ENCODE peak calls at places on chromosome 19, in four cellular contexts. C is endodermal cell; K is psoas muscle; U is stimulated activated CD4-positive, alpha-beta T cell treated with anti-CD3 and anti-CD28 coated beads, Interleukin-1b, Interleukin-23, amount 100 ng/mL, for 1 hour. Q is an unnamed sample.

GRCh38 chr19:45070214-45070613 is 6.1 kb downstream of the ZNF296 start:
- DNase-seq in K (no peak), U (no peak), C (no peak), Q (no peak)

GRCh38 chr19:8451885-8452284 is 7.1 kb downstream of the HNRNPM start:
- DNase-seq in K (no peak), U (no peak), C (peak; percentile 61), Q (no peak)

GRCh38 chr19:50873056-50873455 is at the start of gene KLK2:
- DNase-seq in U (no peak), K (no peak), C (no peak), Q (no peak)

GRCh38 chr19:57050863-57051262 is 68.9 kb upstream of the USP29 start:
- DNase-seq in U (no peak), K (no peak), C (no peak), Q (no peak)

GRCh38 chr19:2511570-2511969 is 35.6 kb downstream of the GADD45B start:
- DNase-seq in U (no peak), C (no peak), K (no peak), Q (no peak)

GRCh38 chr19:45553464-45553863 is 31.1 kb downstream of the OPA3 start:
- DNase-seq in U (no peak), K (no peak), C (peak; percentile 90), Q (no peak)

GRCh38 chr19:29714371-29714952 is 599 bp downstream of the C19orf12 start:
- DNase-seq in K (no peak), U (no peak), C (no peak), Q (peak; percentile 21)

GRCh38 chr19:36837525-36837901 is 674 bp downstream of the ZNF790 start:
- DNase-seq in C (no peak), U (no peak), K (no peak), Q (no peak)

GRCh38 chr19:10431943-10432735 is 11.8 kb downstream of the PDE4A start:
- DNase-seq in K (peak; percentile 86), U (no peak), C (peak; percentile 85), Q (no peak)

GRCh38 chr19:45809643-45810159 is 5.4 kb downstream of the RSPH6A start:
- DNase-seq in C (peak; percentile 71), K (no peak), U (no peak), Q (peak; percentile 49)

GRCh38 chr19:50548191-50549058 is 19.8 kb downstream of the LRRC4B start:
- DNase-seq in C (no peak), U (no peak), K (no peak), Q (peak; percentile 56)

GRCh38 chr19:3465552-3465951 is 14.8 kb downstream of the SMIM24 start:
- DNase-seq in C (peak; percentile 50), K (no peak), U (no peak), Q (no peak)

GRCh38 chr19:18852634-18853033 is 20.9 kb downstream of the UPF1 start:
- DNase-seq in U (no peak), C (no peak), K (no peak), Q (no peak)

GRCh38 chr19:50906217-50906616 is 5.0 kb downstream of the KLK4 start:
- DNase-seq in U (no peak), C (peak; percentile 91), K (no peak), Q (no peak)

GRCh38 chr19:56566904-56567273 is 379 bp upstream of the ZNF470 start:
- DNase-seq in U (peak; percentile 11), K (peak; percentile 72), C (no peak), Q (peak; percentile 60)

GRCh38 chr19:29674374-29675119 is 9.3 kb downstream of the PLEKHF1 start:
- DNase-seq in K (no peak), C (no peak), U (no peak), Q (no peak)

GRCh38 chr19:13621413-13621812 is 115.1 kb upstream of the CACNA1A start:
- DNase-seq in U (peak; percentile 5), K (no peak), C (peak; percentile 90), Q (no peak)

GRCh38 chr19:52190679-52191293 is 934 bp downstream of the PPP2R1A start:
- DNase-seq in U (no peak), K (peak; percentile 74), C (peak; percentile 67), Q (peak; percentile 46)

GRCh38 chr19:40549007-40549708 is 27.5 kb upstream of the SHKBP1 start:
- DNase-seq in U (peak; percentile 56), K (peak; percentile 77), C (peak; percentile 98), Q (peak; percentile 70)

GRCh38 chr19:53422551-53422950 is 9.2 kb upstream of the ZNF761 start:
- DNase-seq in C (peak; percentile 47), U (no peak), K (no peak), Q (no peak)

GRCh38 chr19:17950310-17951150 is 16.4 kb upstream of the KCNN1 start:
- DNase-seq in U (no peak), K (no peak), C (peak; percentile 71), Q (no peak)

GRCh38 chr19:14135985-14136508 is 342 bp downstream of the ASF1B start:
- DNase-seq in C (no peak), U (no peak), K (peak; percentile 66), Q (no peak)

GRCh38 chr19:811511-812048 is 10.2 kb downstream of the PLPPR3 start:
- DNase-seq in C (peak; percentile 56), K (no peak), U (no peak), Q (no peak)

GRCh38 chr19:55426042-55426441 is 17.1 kb downstream of the SHISA7 start:
- DNase-seq in K (no peak), C (no peak), U (no peak), Q (no peak)

GRCh38 chr19:40236366-40236765 is 9.9 kb upstream of the CCNP start:
- DNase-seq in K (no peak), C (no peak), U (no peak), Q (no peak)

GRCh38 chr19:28358604-28359003 is 854.3 kb downstream of the UQCRFS1 start:
- DNase-seq in C (no peak), U (no peak), K (no peak), Q (no peak)

GRCh38 chr19:36483653-36484052 is 5.7 kb downstream of the ZNF566 start:
- DNase-seq in U (no peak), C (no peak), K (no peak), Q (no peak)

GRCh38 chr19:3608750-3609322 is 2.2 kb upstream of the TBXA2R start:
- DNase-seq in K (peak; percentile 61), U (no peak), C (no peak), Q (no peak)

GRCh38 chr19:47239610-47240296 is 8.8 kb upstream of the BBC3 start:
- DNase-seq in U (no peak), C (peak; percentile 87), K (peak; percentile 65), Q (peak; percentile 94)